ENCODE peak calls at places on chromosome 5, in four cellular contexts. I, Y, J and W are unnamed samples. For H3K36me3, the result is how much of the 10 kb centered on the place peaks cover.

GRCh38 chr5:141841781-141842180 is 36.4 kb downstream of the PCDH1 start:
- DNase-seq in J (no peak), I (peak), Y (no peak), W (no peak)

GRCh38 chr5:122369416-122369815 is 57.4 kb downstream of the SNCAIP start:
- DNase-seq in Y (no peak), I (no peak), J (no peak), W (no peak)

GRCh38 chr5:172596638-172597231 is 44.3 kb upstream of the NEURL1B start:
- DNase-seq in Y (no peak), I (no peak), J (no peak), W (no peak)

GRCh38 chr5:147782053-147783028 is at the start of gene JAKMIP2:
- DNase-seq in I (peak), Y (peak), J (no peak), W (no peak)

GRCh38 chr5:160749682-160750081 is 102.3 kb downstream of the ATP10B start:
- DNase-seq in J (no peak), I (no peak), Y (no peak), W (no peak)

GRCh38 chr5:13354611-13355010 is 589.9 kb downstream of the DNAH5 start:
- DNase-seq in I (no peak), J (peak), Y (no peak), W (no peak)

GRCh38 chr5:74543162-74543995 is 97.1 kb downstream of the ENC1 start:
- DNase-seq in Y (no peak), J (peak), I (no peak), W (peak)

GRCh38 chr5:38284378-38284777 is 26.0 kb downstream of the EGFLAM start:
- DNase-seq in I (no peak), Y (no peak), J (no peak), W (no peak)

GRCh38 chr5:113117543-113118110 is 141.0 kb downstream of the DCP2 start:
- DNase-seq in J (peak), I (no peak), Y (no peak), W (no peak)

DNA sequence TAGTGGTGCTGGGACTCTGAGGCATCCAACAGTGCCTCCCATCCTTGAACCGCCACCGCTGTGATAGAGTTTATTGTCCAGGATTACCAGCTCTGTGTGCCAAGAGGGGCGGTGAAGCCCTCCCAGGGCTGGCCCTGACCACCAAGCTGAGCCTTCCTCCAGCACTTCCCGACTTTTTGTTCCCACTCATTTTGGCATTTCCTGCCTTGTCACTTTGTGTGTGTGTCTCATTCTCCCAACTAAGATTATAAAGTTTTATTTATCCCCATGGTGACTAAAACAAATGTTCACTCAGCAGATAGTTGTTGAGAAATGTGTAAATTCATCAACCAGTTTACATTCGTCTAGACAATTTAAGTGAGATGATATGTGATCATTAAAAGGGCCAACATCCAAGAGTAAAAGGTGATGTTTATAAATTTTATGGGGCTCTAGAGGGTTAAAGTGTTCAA is 2.5 kb downstream of the F2R start:
- DNase-seq in I (no peak), Y (no peak), J (no peak), W (no peak)
- H3K4me3 ChIP-seq in I (no peak), Y (peak), J (no peak), W (no peak)

DNA sequence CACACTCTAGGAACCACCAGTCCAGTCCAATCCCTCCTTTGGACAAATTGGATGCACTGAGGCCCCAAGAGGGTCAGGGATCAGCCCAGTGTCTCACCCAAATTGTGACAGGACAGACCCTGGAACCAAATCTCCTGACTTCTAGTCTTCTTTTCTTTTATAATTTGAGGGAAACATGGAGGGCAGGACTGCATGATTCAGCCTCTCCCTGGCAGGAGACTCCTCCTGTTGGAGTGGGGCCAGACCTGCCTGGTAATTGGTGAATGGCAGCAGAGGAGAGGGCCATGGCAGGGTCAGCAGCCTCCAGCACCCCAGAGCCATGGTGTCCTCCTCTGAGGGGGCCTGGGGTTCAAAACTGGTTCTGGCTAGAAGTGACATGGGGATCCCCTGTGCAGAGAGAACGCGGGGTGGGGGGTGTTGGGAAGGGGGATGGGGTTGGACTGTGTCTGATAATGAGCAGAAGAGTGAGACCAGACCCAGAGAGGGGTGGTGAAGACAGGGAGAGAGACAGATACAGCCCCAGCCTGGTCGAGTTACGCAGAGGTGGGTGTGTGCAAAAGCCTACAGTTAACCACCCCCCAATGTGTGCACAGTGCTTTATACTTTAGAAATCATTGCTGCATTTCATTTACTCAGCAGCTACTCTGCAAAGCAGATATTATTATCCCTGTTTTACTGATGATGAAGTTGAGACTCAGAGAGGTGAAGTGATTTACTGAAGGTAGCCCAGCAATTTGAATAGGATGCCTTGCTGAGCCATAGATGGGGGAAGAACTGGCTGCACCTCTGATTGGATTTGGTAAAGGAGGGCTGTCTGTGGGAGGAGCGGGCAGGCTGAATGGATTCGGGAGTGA is 3.8 kb upstream of the SYNPO start:
- DNase-seq in Y (no peak), I (peak), J (peak), W (peak)
- TF ChIP-seq CTCF in Y (no peak), I (no peak), J (no peak), W (no peak)

DNA sequence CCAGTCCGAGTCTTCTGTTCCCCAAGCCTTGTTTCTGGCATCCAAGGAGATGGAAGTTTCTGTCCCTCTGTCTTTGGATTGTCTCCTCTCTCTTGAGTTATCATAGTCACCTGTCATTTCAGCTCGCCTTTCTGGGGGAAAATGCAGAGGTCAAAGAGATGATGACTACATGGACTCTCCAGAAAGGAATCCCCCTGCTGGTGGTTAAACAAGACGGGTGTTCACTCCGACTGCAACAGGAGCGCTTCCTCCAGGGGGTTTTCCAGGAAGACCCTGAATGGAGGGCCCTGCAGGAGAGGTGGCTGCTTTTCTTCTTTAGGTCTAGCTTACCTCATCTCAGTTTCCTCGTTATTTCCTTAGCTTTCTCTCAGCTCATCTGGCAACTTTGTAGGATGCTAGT is 25.1 kb downstream of the ERAP2 start:
- DNase-seq in J (no peak), Y (no peak), I (no peak), W (no peak)
- H3K36me3 ChIP-seq in J (under half), Y (half or more), I (under half), W (under half)

GRCh38 chr5:179734536-179735164 is 2.0 kb downstream of the MAML1 start:
- DNase-seq in I (no peak), J (no peak), Y (no peak), W (no peak)
- H3K4me3 ChIP-seq in I (no peak), J (peak), Y (peak), W (peak)

DNA sequence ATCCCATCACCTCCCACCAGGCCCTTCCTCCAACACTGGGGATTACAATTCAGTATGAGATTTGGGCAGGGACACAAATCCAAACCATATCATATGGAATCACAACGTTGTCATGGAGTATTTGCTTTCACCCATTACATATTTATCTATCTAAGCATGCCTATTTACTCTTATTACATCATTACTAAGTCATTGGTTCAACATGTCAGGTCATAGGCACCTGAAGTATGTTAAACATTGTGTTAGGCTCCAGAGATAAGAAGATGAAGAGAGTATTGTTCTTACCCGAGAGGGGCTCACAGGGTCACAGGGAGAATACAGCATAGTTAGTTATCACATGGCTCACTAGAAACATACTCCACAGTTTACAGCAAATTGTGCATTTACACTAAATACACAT is 150.5 kb downstream of the TMEM161B start:
- DNase-seq in I (no peak), Y (no peak), J (no peak), W (no peak)
- TF ChIP-seq CTCF in I (no peak), Y (no peak), J (no peak), W (no peak)

DNA sequence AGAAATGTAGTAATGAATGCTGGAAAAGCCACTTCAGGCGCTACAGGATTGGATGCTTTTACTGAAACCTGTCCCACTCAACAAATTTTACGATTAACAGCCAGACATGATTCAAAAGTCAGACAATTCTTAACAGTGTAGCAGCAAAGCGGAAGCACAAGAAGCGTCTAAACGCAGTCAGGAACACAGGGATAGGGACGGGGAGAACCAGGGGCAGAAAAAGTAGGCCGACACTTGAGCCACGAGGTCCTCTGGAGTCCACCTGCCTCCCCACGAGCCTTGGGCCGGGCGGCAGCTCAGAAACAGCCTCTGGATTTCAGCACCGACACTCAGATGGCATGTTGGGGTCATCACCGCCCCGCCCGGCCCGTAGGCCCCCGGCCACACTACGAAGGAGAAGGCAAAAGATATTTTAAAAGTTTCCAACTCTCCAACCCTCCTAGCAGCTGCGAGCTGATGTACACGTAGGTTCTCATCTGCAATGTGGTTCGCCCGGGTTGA is 636 bp downstream of the RACK1 start:
- DNase-seq in J (no peak), Y (no peak), I (no peak), W (no peak)
- H3K36me3 ChIP-seq in J (under half), Y (under half), I (under half), W (under half)

DNA sequence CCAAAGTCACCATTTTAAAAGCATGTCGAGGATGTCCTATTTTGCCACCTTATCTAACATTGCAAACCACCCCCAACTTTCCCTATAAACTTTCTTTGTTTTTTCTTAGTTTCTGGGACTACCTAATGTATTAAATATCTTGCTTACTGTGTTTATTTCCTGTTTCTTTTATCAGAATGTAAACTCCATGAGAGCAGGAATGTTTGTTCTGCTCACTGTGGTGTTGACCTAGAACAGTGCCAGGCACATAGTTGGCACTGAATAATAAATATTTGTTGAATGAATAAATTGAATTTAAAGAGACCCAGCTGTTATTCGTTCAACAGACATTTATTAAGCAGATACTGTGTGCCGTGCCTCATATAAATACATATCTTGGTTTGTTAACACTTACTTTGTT is 35.2 kb downstream of the MACIR start:
- DNase-seq in Y (no peak), J (no peak), I (no peak), W (no peak)
- H3K4me3 ChIP-seq in Y (no peak), J (no peak), I (no peak), W (no peak)